ENCODE peak calls at places on chromosome X, in four cellular contexts. One of them, this sample, is unnamed.

GRCh38 chrX:119417842-119418241 is 18.7 kb downstream of the SLC25A43 start:
- DNase-seq in sigmoid colon: no peak
- DNase-seq in GM23248: no peak
- DNase-seq in stomach: no peak
- DNase-seq in this sample: no peak

GRCh38 chrX:97846228-97846627 is 962.5 kb downstream of the RPA4 start:
- DNase-seq in sigmoid colon: no peak
- DNase-seq in GM23248: no peak
- DNase-seq in stomach: no peak
- DNase-seq in this sample: no peak

GRCh38 chrX:47384502-47384901 is 14.1 kb downstream of the ZNF157 start:
- DNase-seq in sigmoid colon: peak
- DNase-seq in stomach: peak
- DNase-seq in GM23248: peak
- DNase-seq in this sample: no peak

GRCh38 chrX:55624403-55624802 is 1.2 kb downstream of the FOXR2 start:
- DNase-seq in GM23248: no peak
- DNase-seq in sigmoid colon: no peak
- DNase-seq in stomach: peak
- DNase-seq in this sample: no peak

GRCh38 chrX:46575586-46575985 is 2.0 kb downstream of the CHST7 start:
- DNase-seq in stomach: no peak
- DNase-seq in sigmoid colon: no peak
- DNase-seq in GM23248: peak
- DNase-seq in this sample: no peak

GRCh38 chrX:11792461-11793421 is 34.7 kb downstream of the MSL3 start:
- DNase-seq in stomach: peak
- DNase-seq in sigmoid colon: no peak
- DNase-seq in GM23248: no peak
- DNase-seq in this sample: no peak

GRCh38 chrX:11557120-11557519 is 108.6 kb downstream of the ARHGAP6 start:
- DNase-seq in stomach: no peak
- DNase-seq in GM23248: peak
- DNase-seq in sigmoid colon: no peak
- DNase-seq in this sample: no peak

GRCh38 chrX:71543316-71543715 is 10.4 kb downstream of the OGT start:
- DNase-seq in stomach: no peak
- DNase-seq in sigmoid colon: no peak
- DNase-seq in GM23248: peak
- DNase-seq in this sample: no peak

GRCh38 chrX:70262952-70263567 is 3.1 kb upstream of the P2RY4 start:
- DNase-seq in stomach: no peak
- DNase-seq in sigmoid colon: no peak
- DNase-seq in GM23248: peak
- DNase-seq in this sample: no peak

GRCh38 chrX:139823806-139824205 is 109.0 kb downstream of the ATP11C start:
- DNase-seq in stomach: no peak
- DNase-seq in GM23248: peak
- DNase-seq in sigmoid colon: no peak
- DNase-seq in this sample: no peak

GRCh38 chrX:1592863-1593201 is 1.4 kb downstream of the AKAP17A start:
- DNase-seq in sigmoid colon: no peak
- DNase-seq in stomach: peak
- DNase-seq in GM23248: peak
- DNase-seq in this sample: no peak

GRCh38 chrX:67780694-67781109 is 236.9 kb downstream of the AR start:
- DNase-seq in sigmoid colon: peak
- DNase-seq in stomach: peak
- DNase-seq in GM23248: peak
- DNase-seq in this sample: no peak

GRCh38 chrX:97609938-97610337 is 726.2 kb downstream of the RPA4 start:
- DNase-seq in stomach: no peak
- DNase-seq in sigmoid colon: no peak
- DNase-seq in GM23248: no peak
- DNase-seq in this sample: no peak

GRCh38 chrX:48002929-48003328 is 860 bp downstream of the ZNF182 start:
- DNase-seq in GM23248: no peak
- DNase-seq in sigmoid colon: no peak
- DNase-seq in stomach: no peak
- DNase-seq in this sample: no peak

GRCh38 chrX:31112226-31112999 is 40.6 kb upstream of the FTHL17 start:
- DNase-seq in GM23248: no peak
- DNase-seq in sigmoid colon: no peak
- DNase-seq in stomach: no peak
- DNase-seq in this sample: no peak

GRCh38 chrX:136166221-136166855 is 19.0 kb downstream of the FHL1 start:
- DNase-seq in GM23248: peak
- DNase-seq in sigmoid colon: peak
- DNase-seq in stomach: no peak
- DNase-seq in this sample: no peak

GRCh38 chrX:6279277-6279909 is 50.7 kb upstream of the NLGN4X start:
- DNase-seq in stomach: no peak
- DNase-seq in GM23248: no peak
- DNase-seq in sigmoid colon: no peak
- DNase-seq in this sample: no peak

GRCh38 chrX:49850028-49850427 is 20.9 kb downstream of the PAGE4 start:
- DNase-seq in GM23248: no peak
- DNase-seq in sigmoid colon: no peak
- DNase-seq in stomach: no peak
- DNase-seq in this sample: no peak

GRCh38 chrX:132426695-132427281 is 62.0 kb downstream of the MBNL3 start:
- DNase-seq in sigmoid colon: no peak
- DNase-seq in stomach: no peak
- DNase-seq in GM23248: peak
- DNase-seq in this sample: no peak

GRCh38 chrX:7146703-7147430 is 645 bp upstream of the STS start:
- DNase-seq in sigmoid colon: peak
- DNase-seq in stomach: peak
- DNase-seq in GM23248: peak
- DNase-seq in this sample: no peak

GRCh38 chrX:149491812-149492211 is 13.3 kb downstream of the IDS start:
- DNase-seq in GM23248: no peak
- DNase-seq in sigmoid colon: no peak
- DNase-seq in stomach: no peak
- DNase-seq in this sample: no peak

GRCh38 chrX:153387987-153388721 is 13.0 kb downstream of the PNMA6E start:
- DNase-seq in stomach: no peak
- DNase-seq in sigmoid colon: no peak
- DNase-seq in GM23248: no peak
- DNase-seq in this sample: peak

GRCh38 chrX:31661280-31661679 is 589.4 kb upstream of the FTHL17 start:
- DNase-seq in GM23248: no peak
- DNase-seq in stomach: no peak
- DNase-seq in sigmoid colon: no peak
- DNase-seq in this sample: no peak